ENCODE peak calls at places on chromosome 19, in five cellular contexts. A is kidney glomerular epithelial cell, Y is hypothalamus, K is ACHN, W is dermis microvascular lymphatic vessel endothelial cell. V is an unnamed sample.

GRCh38 chr19:1488282-1488601 is 1.9 kb downstream of the PCSK4 start:
- DNase-seq in Y (no peak), A (no peak), K (no peak), W (no peak), V (no peak)

GRCh38 chr19:30812099-30812684 is 440.0 kb downstream of the ZNF536 start:
- DNase-seq in K (no peak), Y (no peak), W (no peak), A (no peak), V (no peak)

GRCh38 chr19:38691938-38692457 is 44.5 kb downstream of the ACTN4 start:
- DNase-seq in Y (no peak), W (no peak), A (peak), K (no peak), V (peak)

GRCh38 chr19:30649934-30650614 is 277.9 kb downstream of the ZNF536 start:
- DNase-seq in K (peak), W (peak), A (peak), Y (peak), V (no peak)

GRCh38 chr19:19461671-19462622 is 53.4 kb downstream of the TSSK6 start:
- DNase-seq in W (peak), K (no peak), Y (peak), A (no peak), V (peak)

GRCh38 chr19:31436121-31436776 is 87.0 kb upstream of the TSHZ3 start:
- DNase-seq in A (peak), K (no peak), W (no peak), Y (no peak), V (no peak)

GRCh38 chr19:18995804-18996241 is 37.5 kb downstream of the SUGP2 start:
- DNase-seq in W (peak), A (peak), Y (peak), K (peak), V (peak)

GRCh38 chr19:48329167-48329891 is 4.0 kb downstream of the EMP3 start:
- DNase-seq in A (peak), Y (no peak), W (no peak), K (peak), V (no peak)

GRCh38 chr19:54606230-54606629 is 12.8 kb downstream of the LILRA1 start:
- DNase-seq in A (no peak), W (no peak), K (no peak), Y (no peak), V (no peak)

GRCh38 chr19:47541507-47541906 is 26.6 kb upstream of the NAPA start:
- DNase-seq in K (peak), Y (no peak), A (peak), W (no peak), V (no peak)

GRCh38 chr19:55585658-55586339 is 5.2 kb upstream of the ZNF579 start:
- DNase-seq in Y (peak), W (peak), A (peak), K (peak), V (peak)

GRCh38 chr19:18044825-18045304 is 36.9 kb downstream of the ARRDC2 start:
- DNase-seq in Y (peak), W (peak), K (peak), A (peak), V (peak)

GRCh38 chr19:7871530-7872305 is 2.5 kb downstream of the PRR36 start:
- DNase-seq in W (peak), Y (peak), K (peak), A (peak), V (peak)

V was measured in heart left ventricle.